ENCODE peak calls at places on chromosomes 5 and 9, in nine cellular contexts. S is AG04450; L is HT1080; E is fibroblast of lung; P is Calu3; T is AML-193; B is RWPE1; Q is KG1; M is stimulated activated effector memory CD8-positive, alpha-beta T cell treated with anti-CD3 and anti-CD28 coated beads, Interleukin-12 subunit alpha, Interleukin-12 subunit beta, amount 100 ng/mL, for 72 hours. K is an unnamed sample.

GRCh38 chr9:72675586-72675985 is 154.2 kb downstream of the TMC1 start:
- DNase-seq in E (peak), Q (no peak), L (peak), T (no peak), S (no peak), M (no peak), B (peak), P (peak), K (no peak)

GRCh38 chr9:78097541-78097940 is 65.9 kb upstream of the GNAQ start:
- DNase-seq in M (no peak), S (no peak), T (peak), B (no peak), P (no peak), L (peak), Q (peak), E (no peak), K (no peak)

GRCh38 chr5:59703789-59704188 is 189.7 kb downstream of the PDE4D start:
- DNase-seq in L (no peak), M (no peak), Q (no peak), S (no peak), P (no peak), T (no peak), E (no peak), B (no peak), K (no peak)

GRCh38 chr5:40911278-40911677 is 2.0 kb downstream of the C7 start:
- DNase-seq in B (no peak), L (no peak), T (no peak), P (no peak), Q (no peak), E (no peak), S (no peak), M (no peak), K (no peak)

GRCh38 chr5:73032635-73033034 is 76.8 kb downstream of the FCHO2 start:
- DNase-seq in T (no peak), E (no peak), L (no peak), M (no peak), P (no peak), B (no peak), S (no peak), Q (no peak), K (no peak)

GRCh38 chr9:88462191-88462590 is 72.8 kb upstream of the NXNL2 start:
- DNase-seq in P (no peak), S (no peak), B (peak), M (no peak), Q (no peak), L (peak), T (no peak), E (no peak), K (peak)

GRCh38 chr5:138951091-138951985 is 76.2 kb upstream of the LRRTM2 start:
- DNase-seq in M (no peak), S (no peak), L (no peak), Q (no peak), B (no peak), P (no peak), T (no peak), E (no peak), K (no peak)

GRCh38 chr9:90307177-90307833 is 335.3 kb downstream of the DIRAS2 start:
- DNase-seq in B (no peak), Q (no peak), T (no peak), P (no peak), E (peak), L (no peak), M (no peak), S (no peak), K (no peak)

GRCh38 chr9:107079589-107079988 is 203.5 kb upstream of the RAD23B start:
- DNase-seq in Q (no peak), E (no peak), B (no peak), S (no peak), L (no peak), M (no peak), P (no peak), T (no peak), K (no peak)

K was measured in brain microvascular endothelial cell.